ENCODE peak calls at places on chromosomes 2 and 18, in six cellular contexts. One of them, this sample, is unnamed.

GRCh38 chr2:43135583-43135982 is 90.8 kb downstream of the ZFP36L2 start:
- DNase-seq in dorsolateral prefrontal cortex: peak; percentile 28
- DNase-seq in fibroblast of lung: no peak
- DNase-seq in CD8-positive, alpha-beta memory T cell: no peak
- DNase-seq in PC-9: peak; percentile 9
- DNase-seq in psoas muscle: no peak
- DNase-seq in this sample: no peak

GRCh38 chr2:1170241-1170640 is 219.6 kb downstream of the SNTG2 start:
- DNase-seq in dorsolateral prefrontal cortex: no peak
- DNase-seq in fibroblast of lung: no peak
- DNase-seq in CD8-positive, alpha-beta memory T cell: no peak
- DNase-seq in PC-9: no peak
- DNase-seq in psoas muscle: no peak
- DNase-seq in this sample: no peak

GRCh38 chr2:48725696-48726494 is 29.6 kb downstream of the LHCGR start:
- DNase-seq in dorsolateral prefrontal cortex: no peak
- DNase-seq in fibroblast of lung: peak; percentile 33
- DNase-seq in CD8-positive, alpha-beta memory T cell: no peak
- DNase-seq in PC-9: no peak
- DNase-seq in psoas muscle: no peak
- DNase-seq in this sample: no peak

GRCh38 chr18:79496237-79496977 is 100.7 kb downstream of the NFATC1 start:
- DNase-seq in dorsolateral prefrontal cortex: peak; percentile 35
- DNase-seq in fibroblast of lung: no peak
- DNase-seq in CD8-positive, alpha-beta memory T cell: no peak
- DNase-seq in PC-9: no peak
- DNase-seq in psoas muscle: no peak
- DNase-seq in this sample: no peak

GRCh38 chr2:223943561-223944008 is 1.6 kb downstream of the WDFY1 start:
- DNase-seq in dorsolateral prefrontal cortex: no peak
- DNase-seq in fibroblast of lung: peak; percentile 38
- DNase-seq in CD8-positive, alpha-beta memory T cell: no peak
- DNase-seq in PC-9: peak; percentile 55
- DNase-seq in psoas muscle: no peak
- DNase-seq in this sample: no peak

GRCh38 chr2:177466337-177467195 is 74.0 kb downstream of the AGPS start:
- DNase-seq in dorsolateral prefrontal cortex: no peak
- DNase-seq in fibroblast of lung: no peak
- DNase-seq in CD8-positive, alpha-beta memory T cell: no peak
- DNase-seq in PC-9: no peak
- DNase-seq in psoas muscle: no peak
- DNase-seq in this sample: no peak

GRCh38 chr2:235358981-235359471 is 134.8 kb upstream of the AGAP1 start:
- DNase-seq in dorsolateral prefrontal cortex: no peak
- DNase-seq in fibroblast of lung: no peak
- DNase-seq in CD8-positive, alpha-beta memory T cell: no peak
- DNase-seq in PC-9: peak; percentile 96
- DNase-seq in psoas muscle: no peak
- DNase-seq in this sample: no peak

GRCh38 chr2:237122214-237122666 is 36.6 kb downstream of the COPS8 start:
- DNase-seq in dorsolateral prefrontal cortex: peak; percentile 52
- DNase-seq in fibroblast of lung: peak; percentile 78
- DNase-seq in CD8-positive, alpha-beta memory T cell: no peak
- DNase-seq in PC-9: peak; percentile 55
- DNase-seq in psoas muscle: peak; percentile 69
- DNase-seq in this sample: peak; percentile 10

GRCh38 chr18:59477849-59478248 is 118.8 kb upstream of the LMAN1 start:
- DNase-seq in dorsolateral prefrontal cortex: no peak
- DNase-seq in fibroblast of lung: no peak
- DNase-seq in CD8-positive, alpha-beta memory T cell: no peak
- DNase-seq in PC-9: no peak
- DNase-seq in psoas muscle: no peak
- DNase-seq in this sample: no peak

GRCh38 chr2:181540421-181540820 is 83.2 kb downstream of the ITGA4 start:
- DNase-seq in dorsolateral prefrontal cortex: no peak
- DNase-seq in fibroblast of lung: no peak
- DNase-seq in CD8-positive, alpha-beta memory T cell: no peak
- DNase-seq in PC-9: no peak
- DNase-seq in psoas muscle: no peak
- DNase-seq in this sample: no peak

GRCh38 chr2:43737097-43737854 is 36.6 kb upstream of the DYNC2LI1 start:
- DNase-seq in dorsolateral prefrontal cortex: no peak
- DNase-seq in fibroblast of lung: peak; percentile 72
- DNase-seq in CD8-positive, alpha-beta memory T cell: no peak
- DNase-seq in PC-9: no peak
- DNase-seq in psoas muscle: peak; percentile 25
- DNase-seq in this sample: no peak

GRCh38 chr2:148906136-148906535 is 31.1 kb downstream of the KIF5C start:
- DNase-seq in dorsolateral prefrontal cortex: no peak
- DNase-seq in fibroblast of lung: no peak
- DNase-seq in CD8-positive, alpha-beta memory T cell: no peak
- DNase-seq in PC-9: no peak
- DNase-seq in psoas muscle: no peak
- DNase-seq in this sample: no peak

GRCh38 chr18:2424420-2424819 is 146.9 kb downstream of the METTL4 start:
- DNase-seq in dorsolateral prefrontal cortex: no peak
- DNase-seq in fibroblast of lung: no peak
- DNase-seq in CD8-positive, alpha-beta memory T cell: no peak
- DNase-seq in PC-9: no peak
- DNase-seq in psoas muscle: no peak
- DNase-seq in this sample: no peak

GRCh38 chr2:133768261-133769021 is 200.2 kb upstream of the NCKAP5 start:
- DNase-seq in dorsolateral prefrontal cortex: no peak
- DNase-seq in fibroblast of lung: no peak
- DNase-seq in CD8-positive, alpha-beta memory T cell: no peak
- DNase-seq in PC-9: no peak
- DNase-seq in psoas muscle: no peak
- DNase-seq in this sample: no peak

GRCh38 chr18:49813071-49813320 is 337 bp downstream of the ACAA2 start:
- DNase-seq in dorsolateral prefrontal cortex: no peak
- DNase-seq in fibroblast of lung: peak; percentile 50
- DNase-seq in CD8-positive, alpha-beta memory T cell: no peak
- DNase-seq in PC-9: no peak
- DNase-seq in psoas muscle: peak; percentile 37
- DNase-seq in this sample: no peak

GRCh38 chr2:8906208-8906607 is 68.8 kb upstream of the KIDINS220 start:
- DNase-seq in dorsolateral prefrontal cortex: no peak
- DNase-seq in fibroblast of lung: peak; percentile 47
- DNase-seq in CD8-positive, alpha-beta memory T cell: no peak
- DNase-seq in PC-9: peak; percentile 71
- DNase-seq in psoas muscle: no peak
- DNase-seq in this sample: no peak

GRCh38 chr2:150732064-150732463 is 244.6 kb upstream of the RND3 start:
- DNase-seq in dorsolateral prefrontal cortex: no peak
- DNase-seq in fibroblast of lung: peak; percentile 36
- DNase-seq in CD8-positive, alpha-beta memory T cell: no peak
- DNase-seq in PC-9: no peak
- DNase-seq in psoas muscle: no peak
- DNase-seq in this sample: no peak

GRCh38 chr2:71388214-71388613 is 56.6 kb downstream of the ZNF638 start:
- DNase-seq in dorsolateral prefrontal cortex: no peak
- DNase-seq in fibroblast of lung: no peak
- DNase-seq in CD8-positive, alpha-beta memory T cell: no peak
- DNase-seq in PC-9: no peak
- DNase-seq in psoas muscle: no peak
- DNase-seq in this sample: no peak

GRCh38 chr2:44320832-44321231 is 40.5 kb downstream of the PREPL start:
- DNase-seq in dorsolateral prefrontal cortex: no peak
- DNase-seq in fibroblast of lung: no peak
- DNase-seq in CD8-positive, alpha-beta memory T cell: no peak
- DNase-seq in PC-9: no peak
- DNase-seq in psoas muscle: no peak
- DNase-seq in this sample: no peak

GRCh38 chr2:234517971-234518370 is 21.1 kb upstream of the ARL4C start:
- DNase-seq in dorsolateral prefrontal cortex: no peak
- DNase-seq in fibroblast of lung: no peak
- DNase-seq in CD8-positive, alpha-beta memory T cell: no peak
- DNase-seq in PC-9: no peak
- DNase-seq in psoas muscle: no peak
- DNase-seq in this sample: no peak

GRCh38 chr2:136727973-136728699 is 37.2 kb upstream of the THSD7B start:
- DNase-seq in dorsolateral prefrontal cortex: no peak
- DNase-seq in fibroblast of lung: no peak
- DNase-seq in CD8-positive, alpha-beta memory T cell: no peak
- DNase-seq in PC-9: no peak
- DNase-seq in psoas muscle: no peak
- DNase-seq in this sample: no peak

DNA sequence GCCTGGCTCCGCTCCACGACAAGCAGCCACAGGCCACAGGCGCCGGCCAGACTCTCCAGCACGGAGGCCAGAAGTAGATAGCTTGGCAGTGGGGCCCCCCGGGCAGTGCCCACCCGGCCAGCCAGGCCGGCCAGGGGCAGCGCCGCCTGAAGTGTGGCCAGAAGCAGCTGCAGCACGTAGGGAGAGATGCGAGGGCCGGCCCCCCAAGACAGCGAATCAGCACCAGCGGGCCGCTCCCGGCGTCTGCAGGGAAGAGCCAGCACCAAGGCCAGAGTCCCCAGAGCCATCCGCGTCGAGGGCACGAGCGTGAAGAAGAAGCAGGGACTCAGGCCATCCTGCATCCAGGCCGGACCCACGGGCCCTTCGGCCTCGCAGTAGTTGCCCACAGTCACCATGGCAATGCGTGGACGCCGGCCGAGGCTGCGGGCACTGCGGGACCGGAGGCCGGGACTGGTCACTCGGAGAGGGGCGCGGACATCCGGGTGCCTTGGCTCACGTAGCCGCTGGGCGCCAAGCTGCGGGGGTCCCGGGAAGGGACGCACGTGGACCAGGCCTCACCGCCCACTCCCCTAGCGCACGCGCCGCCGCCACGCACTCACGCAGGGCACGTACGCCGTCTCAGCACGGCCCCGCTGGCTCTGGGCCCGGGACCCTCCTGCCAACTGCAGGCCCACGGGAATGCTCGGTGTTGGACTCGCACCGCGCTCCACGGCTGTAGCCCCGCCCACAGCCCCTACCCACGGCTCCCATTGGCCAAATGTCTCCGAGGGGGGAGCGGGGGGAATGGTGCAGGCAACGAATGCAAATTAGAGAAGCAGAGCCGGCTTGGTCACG is at the start of gene ABCB6:
- DNase-seq in dorsolateral prefrontal cortex: peak; percentile 97
- DNase-seq in fibroblast of lung: peak; percentile 94
- DNase-seq in CD8-positive, alpha-beta memory T cell: peak; percentile 70
- DNase-seq in PC-9: peak; percentile 67
- DNase-seq in psoas muscle: peak; percentile 99
- DNase-seq in this sample: peak; percentile 67
- H3K27ac ChIP-seq in dorsolateral prefrontal cortex: peak within 1 kb of the TSS; percentile 72
- H3K27ac ChIP-seq in fibroblast of lung: peak within 1 kb of the TSS; percentile 87
- H3K27ac ChIP-seq in CD8-positive, alpha-beta memory T cell: peak within 1 kb of the TSS; percentile 68
- H3K27ac ChIP-seq in PC-9: peak within 1 kb of the TSS; percentile 90
- H3K27ac ChIP-seq in psoas muscle: peak within 1 kb of the TSS; percentile 92
- H3K27ac ChIP-seq in this sample: no peak within 1 kb of the TSS

DNA sequence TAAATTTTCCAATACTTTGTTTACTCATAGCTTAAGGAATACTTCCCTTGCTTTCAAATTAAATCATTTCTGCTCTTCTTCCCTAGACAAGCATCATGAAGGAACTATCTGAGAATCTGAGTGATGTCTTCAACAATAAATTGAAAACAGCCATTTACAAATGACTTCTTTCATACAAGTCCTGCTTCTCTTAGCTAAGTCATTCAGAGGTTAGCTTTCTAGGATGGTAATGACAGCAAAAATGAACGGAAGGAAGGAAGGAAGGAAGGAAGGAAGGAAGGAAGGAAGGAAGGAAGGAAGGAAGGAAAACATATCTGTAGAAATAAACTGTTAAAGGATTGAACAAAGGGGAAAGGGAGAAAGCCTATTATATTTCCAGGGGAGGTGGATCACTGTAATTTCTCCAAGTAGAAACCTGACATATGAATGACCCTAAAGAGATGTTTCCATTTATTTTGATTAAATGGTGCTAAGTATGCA is 335.0 kb upstream of the KYNU start:
- DNase-seq in dorsolateral prefrontal cortex: no peak
- DNase-seq in fibroblast of lung: no peak
- DNase-seq in CD8-positive, alpha-beta memory T cell: no peak
- DNase-seq in PC-9: no peak
- DNase-seq in psoas muscle: no peak
- DNase-seq in this sample: no peak
- H3K27ac ChIP-seq in dorsolateral prefrontal cortex: no peak overlapping the region
- H3K27ac ChIP-seq in fibroblast of lung: no peak overlapping the region
- H3K27ac ChIP-seq in CD8-positive, alpha-beta memory T cell: no peak overlapping the region
- H3K27ac ChIP-seq in PC-9: no peak overlapping the region
- H3K27ac ChIP-seq in psoas muscle: no peak overlapping the region
- H3K27ac ChIP-seq in this sample: no peak overlapping the region

GRCh38 chr2:188628989-188629889 is 337.6 kb downstream of the GULP1 start:
- DNase-seq in dorsolateral prefrontal cortex: no peak
- DNase-seq in fibroblast of lung: peak; percentile 21
- DNase-seq in CD8-positive, alpha-beta memory T cell: no peak
- DNase-seq in PC-9: peak; percentile 56
- DNase-seq in psoas muscle: no peak
- DNase-seq in this sample: no peak
- H3K27ac ChIP-seq in dorsolateral prefrontal cortex: no peak overlapping the region
- H3K27ac ChIP-seq in fibroblast of lung: no peak overlapping the region
- H3K27ac ChIP-seq in CD8-positive, alpha-beta memory T cell: no peak overlapping the region
- H3K27ac ChIP-seq in PC-9: no peak overlapping the region
- H3K27ac ChIP-seq in psoas muscle: no peak overlapping the region
- H3K27ac ChIP-seq in this sample: no peak overlapping the region

GRCh38 chr18:57819119-57819518 is 16.0 kb upstream of the ATP8B1 start:
- DNase-seq in dorsolateral prefrontal cortex: no peak
- DNase-seq in fibroblast of lung: no peak
- DNase-seq in CD8-positive, alpha-beta memory T cell: no peak
- DNase-seq in PC-9: no peak
- DNase-seq in psoas muscle: no peak
- DNase-seq in this sample: no peak
- H3K27ac ChIP-seq in dorsolateral prefrontal cortex: no peak overlapping the region
- H3K27ac ChIP-seq in fibroblast of lung: peak overlapping the region; percentile 35
- H3K27ac ChIP-seq in CD8-positive, alpha-beta memory T cell: peak overlapping the region; percentile 72
- H3K27ac ChIP-seq in PC-9: peak overlapping the region; percentile 72
- H3K27ac ChIP-seq in psoas muscle: peak overlapping the region; percentile 50
- H3K27ac ChIP-seq in this sample: no peak overlapping the region

This sample was measured in CD4-positive, alpha-beta T cell.